ENCODE peak calls at places on chromosome 14, in four cellular contexts. I is AG04450, Y is H9, K is epithelial cell of esophagus. Z is an unnamed sample.

GRCh38 chr14:55094630-55095157 is 34.4 kb upstream of the LGALS3 start:
- DNase-seq in I (peak; percentile 23), K (peak; percentile 84), Y (no peak), Z (no peak)

GRCh38 chr14:19947413-19948090 is 16.8 kb downstream of the OR4K1 start:
- DNase-seq in I (no peak), Y (no peak), K (no peak), Z (no peak)

GRCh38 chr14:61145903-61146411 is 135.2 kb downstream of the TMEM30B start:
- DNase-seq in K (peak; percentile 76), Y (no peak), I (no peak), Z (no peak)

GRCh38 chr14:32252030-32252670 is 49.1 kb upstream of the RNU6-8 start:
- DNase-seq in K (peak; percentile 76), Y (peak; percentile 56), I (peak; percentile 45), Z (peak; percentile 72)

GRCh38 chr14:104322531-104323466 is 184.4 kb downstream of the KIF26A start:
- DNase-seq in I (no peak), K (no peak), Y (peak; percentile 26), Z (no peak)

GRCh38 chr14:70029296-70030132 is 150.3 kb downstream of the SMOC1 start:
- DNase-seq in Y (no peak), K (no peak), I (no peak), Z (no peak)

GRCh38 chr14:73789996-73790581 is 61.5 kb upstream of the PTGR2 start:
- DNase-seq in K (peak; percentile 93), Y (no peak), I (peak; percentile 84), Z (no peak)

GRCh38 chr14:60977848-60978247 is 3.0 kb downstream of the TRMT5 start:
- DNase-seq in Y (no peak), I (no peak), K (no peak), Z (no peak)

GRCh38 chr14:68651652-68652432 is 141.0 kb downstream of the ZFP36L1 start:
- DNase-seq in K (no peak), Y (peak; percentile 22), I (peak; percentile 92), Z (no peak)

GRCh38 chr14:97705976-97706375 is 908.8 kb downstream of the VRK1 start:
- DNase-seq in K (no peak), Y (no peak), I (no peak), Z (peak; percentile 38)

GRCh38 chr14:51219473-51220448 is 20.3 kb upstream of the TMX1 start:
- DNase-seq in K (peak; percentile 52), I (no peak), Y (no peak), Z (no peak)

GRCh38 chr14:104845834-104846441 is 19.1 kb upstream of the CEP170B start:
- DNase-seq in K (no peak), Y (no peak), I (no peak), Z (no peak)

GRCh38 chr14:78997811-78998210 is 827.6 kb downstream of the NRXN3 start:
- DNase-seq in I (peak; percentile 26), Y (no peak), K (peak; percentile 24), Z (no peak)

GRCh38 chr14:75515631-75515999 is 6.7 kb upstream of the BATF start:
- DNase-seq in I (no peak), Y (no peak), K (no peak), Z (no peak)

GRCh38 chr14:75513911-75514672 is 8.2 kb upstream of the BATF start:
- DNase-seq in K (no peak), Y (no peak), I (no peak), Z (no peak)

GRCh38 chr14:75518625-75519024 is 3.6 kb upstream of the BATF start:
- DNase-seq in K (peak; percentile 47), Y (peak; percentile 71), I (no peak), Z (no peak)

GRCh38 chr14:75511201-75511600 is 11.1 kb upstream of the BATF start:
- DNase-seq in Y (no peak), K (no peak), I (no peak), Z (no peak)

DNA sequence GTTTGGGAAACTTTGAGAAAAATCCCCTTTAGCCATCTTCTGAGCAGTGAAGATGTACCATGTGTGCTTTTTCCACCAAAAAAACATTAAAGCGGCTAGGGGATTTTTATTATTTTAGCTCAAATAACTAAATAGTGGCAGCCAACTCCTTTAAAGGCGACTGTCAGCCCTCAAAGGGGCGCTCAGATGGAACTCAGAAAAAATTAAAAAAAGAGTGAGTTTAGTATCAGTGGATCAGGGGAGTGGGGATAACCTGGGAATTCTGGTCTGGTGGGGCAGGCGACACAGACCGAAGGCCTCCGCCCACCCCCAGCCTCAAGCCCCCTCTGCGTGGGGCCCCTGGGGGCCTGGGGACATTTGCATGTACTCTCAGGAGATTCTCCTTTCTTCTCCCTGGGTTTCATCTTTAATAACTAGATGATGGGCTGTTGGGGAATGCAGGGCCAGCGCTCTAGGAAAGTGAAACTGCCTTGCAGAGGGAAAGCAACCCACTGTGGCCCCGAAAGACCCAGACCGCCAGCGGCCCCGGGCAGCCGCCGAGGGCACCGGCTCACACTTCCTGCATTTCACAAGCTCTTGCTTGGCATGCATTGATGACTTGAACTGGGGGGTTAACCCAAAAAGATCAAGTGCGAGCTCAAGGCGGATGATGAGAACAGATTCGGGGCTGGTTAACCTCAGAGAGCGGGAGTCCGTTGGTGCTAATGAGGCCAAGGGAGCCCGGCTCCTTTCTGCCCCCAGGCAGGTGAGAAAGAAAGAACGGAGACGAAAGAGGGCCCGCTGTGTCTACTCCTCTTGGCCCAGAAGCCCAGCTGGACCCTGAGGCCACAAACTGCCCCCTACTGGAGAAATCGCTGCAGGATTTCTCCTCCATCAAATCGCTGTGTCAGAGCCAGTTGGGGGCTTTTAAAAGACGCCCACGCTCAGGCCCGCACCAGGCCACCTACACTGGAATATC is 7.3 kb upstream of the BATF start:
- DNase-seq in K (peak; percentile 14), Y (peak; percentile 67), I (no peak), Z (no peak)
- TF ChIP-seq CTCF in K (no peak), Y (peak; percentile 56), I (no peak), Z (no peak)

GRCh38 chr14:102675396-102675795 is 82.9 kb downstream of the RCOR1 start:
- DNase-seq in I (no peak), Y (no peak), K (peak; percentile 26), Z (no peak)

GRCh38 chr14:102666635-102667034 is 74.2 kb downstream of the RCOR1 start:
- DNase-seq in K (no peak), I (no peak), Y (no peak), Z (no peak)

GRCh38 chr14:102668291-102668873 is 75.9 kb downstream of the RCOR1 start:
- DNase-seq in Y (no peak), I (no peak), K (no peak), Z (no peak)

GRCh38 chr14:102671410-102671809 is 79.0 kb downstream of the RCOR1 start:
- DNase-seq in I (no peak), K (no peak), Y (no peak), Z (no peak)

GRCh38 chr14:102672410-102672960 is 80.0 kb downstream of the RCOR1 start:
- DNase-seq in K (no peak), I (no peak), Y (no peak), Z (no peak)
- TF ChIP-seq CTCF in K (no peak), I (peak; percentile 12), Y (peak; percentile 15), Z (no peak)

GRCh38 chr14:106694638-106695393 is 1168.4 kb downstream of the TMEM121 start:
- DNase-seq in I (no peak), K (peak; percentile 41), Y (no peak), Z (peak; percentile 52)
- TF ChIP-seq CTCF in I (no peak), K (no peak), Y (no peak), Z (peak; percentile 59)

DNA sequence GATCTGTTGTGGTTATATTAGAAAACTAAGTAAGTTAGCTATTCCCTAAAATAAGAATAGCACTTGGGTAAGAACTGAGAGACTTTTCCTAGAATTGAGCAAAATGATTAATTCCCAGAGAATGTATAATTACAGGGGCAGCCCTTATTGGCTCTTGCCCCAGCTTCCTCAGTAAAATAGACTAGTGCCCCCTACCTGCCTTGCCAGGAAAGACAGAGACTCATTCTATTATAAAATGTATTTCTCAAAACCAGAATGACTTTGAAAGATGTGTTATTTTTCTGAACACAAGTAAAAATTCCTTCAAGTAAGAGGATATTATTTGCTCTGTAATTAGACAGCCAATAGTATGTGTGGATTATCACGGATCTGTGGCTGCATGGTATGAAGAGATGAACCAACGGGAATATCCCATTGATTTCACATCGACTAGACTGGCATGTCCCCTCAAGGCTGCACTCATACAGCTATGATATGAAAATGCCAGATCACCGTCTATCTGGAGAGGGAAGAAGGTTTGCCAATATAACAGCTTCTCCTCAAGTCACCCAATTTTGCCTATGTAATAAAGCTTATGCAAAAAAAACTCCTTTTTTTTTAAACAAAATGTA is 7.4 kb upstream of the GLRX5 start:
- DNase-seq in Y (no peak), I (no peak), K (peak; percentile 57), Z (peak; percentile 40)
- TF ChIP-seq CTCF in Y (peak; percentile 84), I (peak; percentile 77), K (peak; percentile 69), Z (peak; percentile 68)